ENCODE peak calls at places on chromosomes 5 and 9, in ten cellular contexts. D is NAMALWA; T is Ammon's horn; F is activated CD4-positive, alpha-beta T cell treated with anti-CD3 and anti-CD28 coated beads, Interleukin-2, amount 50 U/mL, for 4 hours; B is GM23248; K is germinal center; N is NCI-H187 treated with DMSO at 0.1 percent for 48 hours; J is HepG2; P is neuronal stem cell; Z is NCI-H1694. U is an unnamed sample.

GRCh38 chr9:127112056-127112455 is 10.4 kb downstream of the ANGPTL2 start:
- DNase-seq in D (no peak), T (no peak), F (no peak), B (no peak), K (no peak), N (no peak), J (no peak), P (no peak), Z (no peak), U (no peak)

GRCh38 chr5:95730730-95731570 is at the start of gene RHOBTB3:
- DNase-seq in D (peak), T (peak), F (peak), B (peak), K (peak), N (peak), J (peak), P (peak), Z (peak), U (peak)

GRCh38 chr9:124004608-124005007 is 7.0 kb upstream of the LHX2 start:
- DNase-seq in D (no peak), T (no peak), F (no peak), B (no peak), K (no peak), N (no peak), J (no peak), P (no peak), Z (no peak), U (no peak)

GRCh38 chr5:102651466-102651865 is 103.6 kb upstream of the PAM start:
- DNase-seq in D (no peak), T (no peak), F (no peak), B (peak), K (no peak), N (no peak), J (no peak), P (no peak), Z (no peak), U (peak)

GRCh38 chr5:147509710-147510651 is at the start of gene DPYSL3:
- DNase-seq in D (no peak), T (peak), F (no peak), B (peak), K (no peak), N (no peak), J (no peak), P (peak), Z (no peak), U (peak)

GRCh38 chr9:127588740-127589506 is 23.2 kb upstream of the STXBP1 start:
- DNase-seq in D (no peak), T (no peak), F (no peak), B (no peak), K (no peak), N (no peak), J (no peak), P (no peak), Z (no peak), U (no peak)

GRCh38 chr9:109880276-109881169 is 100.5 kb downstream of the PALM2AKAP2 start:
- DNase-seq in D (peak), T (no peak), F (peak), B (peak), K (peak), N (no peak), J (peak), P (peak), Z (peak), U (peak)

GRCh38 chr5:1736065-1736464 is 63.6 kb downstream of the MRPL36 start:
- DNase-seq in D (no peak), T (no peak), F (no peak), B (no peak), K (no peak), N (no peak), J (no peak), P (no peak), Z (no peak), U (no peak)

GRCh38 chr5:143147918-143148317 is 255.6 kb downstream of the NR3C1 start:
- DNase-seq in D (no peak), T (no peak), F (no peak), B (no peak), K (no peak), N (no peak), J (no peak), P (no peak), Z (no peak), U (peak)

GRCh38 chr5:125575561-125576504 is 829.4 kb upstream of the ZNF608 start:
- DNase-seq in D (no peak), T (peak), F (no peak), B (no peak), K (no peak), N (no peak), J (no peak), P (peak), Z (peak), U (peak)

GRCh38 chr9:16828335-16829281 is 41.9 kb downstream of the BNC2 start:
- DNase-seq in D (no peak), T (peak), F (no peak), B (peak), K (no peak), N (no peak), J (no peak), P (peak), Z (no peak), U (peak)

GRCh38 chr9:81874926-81875325 is 53.3 kb upstream of the SPATA31D4 start:
- DNase-seq in D (no peak), T (no peak), F (no peak), B (peak), K (no peak), N (no peak), J (no peak), P (no peak), Z (no peak), U (peak)

GRCh38 chr5:157180374-157181264 is at the start of gene ITK:
- DNase-seq in D (no peak), T (no peak), F (no peak), B (no peak), K (no peak), N (no peak), J (no peak), P (no peak), Z (no peak), U (no peak)

GRCh38 chr5:115532517-115532916 is 12.1 kb downstream of the FEM1C start:
- DNase-seq in D (no peak), T (no peak), F (no peak), B (no peak), K (no peak), N (no peak), J (no peak), P (no peak), Z (no peak), U (no peak)

GRCh38 chr9:70083429-70083828 is 39.8 kb downstream of the MAMDC2 start:
- DNase-seq in D (no peak), T (no peak), F (no peak), B (peak), K (no peak), N (no peak), J (no peak), P (peak), Z (no peak), U (peak)

GRCh38 chr5:174552428-174552827 is 172.0 kb upstream of the MSX2 start:
- DNase-seq in D (no peak), T (no peak), F (no peak), B (no peak), K (no peak), N (no peak), J (no peak), P (no peak), Z (no peak), U (no peak)

GRCh38 chr5:146291421-146292074 is 47.1 kb upstream of the POU4F3 start:
- DNase-seq in D (peak), T (peak), F (no peak), B (peak), K (peak), N (no peak), J (peak), P (peak), Z (peak), U (peak)

GRCh38 chr5:172504736-172505402 is 50.5 kb upstream of the SH3PXD2B start:
- DNase-seq in D (no peak), T (no peak), F (no peak), B (no peak), K (no peak), N (no peak), J (no peak), P (no peak), Z (no peak), U (peak)

GRCh38 chr9:127137640-127138360 is 15.4 kb upstream of the ANGPTL2 start:
- DNase-seq in D (no peak), T (no peak), F (no peak), B (no peak), K (no peak), N (no peak), J (no peak), P (no peak), Z (no peak), U (no peak)

GRCh38 chr9:126952180-126952960 is 37.8 kb downstream of the RALGPS1 start:
- DNase-seq in D (no peak), T (no peak), F (no peak), B (no peak), K (no peak), N (no peak), J (no peak), P (no peak), Z (no peak), U (peak)

GRCh38 chr9:134406366-134407122 is 80.3 kb downstream of the RXRA start:
- DNase-seq in D (no peak), T (no peak), F (no peak), B (peak), K (no peak), N (no peak), J (no peak), P (no peak), Z (no peak), U (no peak)

GRCh38 chr5:36870399-36871040 is 6.0 kb upstream of the NIPBL start:
- DNase-seq in D (peak), T (peak), F (no peak), B (peak), K (peak), N (peak), J (peak), P (no peak), Z (peak), U (peak)

GRCh38 chr5:147359551-147359950 is 124.7 kb downstream of the STK32A start:
- DNase-seq in D (no peak), T (no peak), F (no peak), B (no peak), K (no peak), N (no peak), J (no peak), P (no peak), Z (no peak), U (no peak)

GRCh38 chr9:88593537-88594185 is 58.7 kb downstream of the NXNL2 start:
- DNase-seq in D (peak), T (no peak), F (peak), B (peak), K (peak), N (no peak), J (peak), P (peak), Z (no peak), U (peak)

GRCh38 chr5:151496041-151496484 is 48.7 kb downstream of the SLC36A1 start:
- DNase-seq in D (no peak), T (no peak), F (no peak), B (no peak), K (no peak), N (no peak), J (no peak), P (no peak), Z (no peak), U (peak)

GRCh38 chr5:39175273-39175955 is 43.9 kb downstream of the FYB1 start:
- DNase-seq in D (no peak), T (no peak), F (peak), B (no peak), K (no peak), N (no peak), J (no peak), P (no peak), Z (no peak), U (no peak)

GRCh38 chr5:124583469-124584350 is 162.7 kb downstream of the ZNF608 start:
- DNase-seq in D (peak), T (no peak), F (no peak), B (peak), K (peak), N (peak), J (peak), P (no peak), Z (no peak), U (peak)

GRCh38 chr9:86549434-86549833 is 195.2 kb upstream of the TUT7 start:
- DNase-seq in D (no peak), T (no peak), F (no peak), B (peak), K (no peak), N (no peak), J (no peak), P (no peak), Z (no peak), U (peak)

GRCh38 chr5:15116996-15117395 is 245.4 kb upstream of the ANKH start:
- DNase-seq in D (no peak), T (no peak), F (no peak), B (no peak), K (no peak), N (no peak), J (no peak), P (no peak), Z (no peak), U (no peak)

GRCh38 chr5:149360262-149360661 is 2.4 kb downstream of the PCYOX1L start:
- DNase-seq in D (no peak), T (no peak), F (no peak), B (no peak), K (no peak), N (no peak), J (no peak), P (no peak), Z (no peak), U (no peak)

GRCh38 chr5:165981721-165982120 is 2309.7 kb upstream of the WWC1 start:
- DNase-seq in D (no peak), T (no peak), F (no peak), B (no peak), K (no peak), N (no peak), J (no peak), P (no peak), Z (no peak), U (no peak)

GRCh38 chr5:144485540-144485939 is 314.9 kb downstream of the KCTD16 start:
- DNase-seq in D (no peak), T (no peak), F (no peak), B (no peak), K (no peak), N (no peak), J (no peak), P (no peak), Z (no peak), U (no peak)

GRCh38 chr5:16980983-16981382 is 44.9 kb upstream of the MYO10 start:
- DNase-seq in D (no peak), T (no peak), F (no peak), B (peak), K (no peak), N (no peak), J (no peak), P (no peak), Z (no peak), U (no peak)

GRCh38 chr5:145787996-145788395 is 47.1 kb downstream of the PRELID2 start:
- DNase-seq in D (no peak), T (no peak), F (no peak), B (no peak), K (no peak), N (no peak), J (no peak), P (no peak), Z (no peak), U (no peak)

GRCh38 chr5:126126574-126126973 is 296.6 kb upstream of the GRAMD2B start:
- DNase-seq in D (no peak), T (no peak), F (no peak), B (no peak), K (no peak), N (no peak), J (no peak), P (no peak), Z (no peak), U (no peak)

GRCh38 chr9:7058539-7058938 is 300.8 kb downstream of the KDM4C start:
- DNase-seq in D (no peak), T (no peak), F (no peak), B (no peak), K (no peak), N (no peak), J (no peak), P (no peak), Z (no peak), U (peak)

GRCh38 chr9:35563791-35564197 is 41.3 kb upstream of the TESK1 start:
- DNase-seq in D (no peak), T (peak), F (no peak), B (no peak), K (no peak), N (no peak), J (peak), P (peak), Z (no peak), U (no peak)

GRCh38 chr9:137312852-137313325 is 10.8 kb upstream of the NRARP start:
- DNase-seq in D (no peak), T (no peak), F (no peak), B (no peak), K (no peak), N (no peak), J (no peak), P (no peak), Z (no peak), U (no peak)

GRCh38 chr5:179120951-179121666 is 60.9 kb downstream of the ZNF354C start:
- DNase-seq in D (no peak), T (no peak), F (no peak), B (no peak), K (no peak), N (no peak), J (no peak), P (no peak), Z (no peak), U (no peak)

U was measured in fibroblast of lung.